ENCODE peak calls at places on chromosomes 7 and 10, in seven cellular contexts. One of them, this sample, is unnamed.

GRCh38 chr10:12823361-12823760 is 178.2 kb downstream of the CCDC3 start:
- DNase-seq in G401: no peak
- DNase-seq in transverse colon: no peak
- DNase-seq in EH: no peak
- DNase-seq in activated CD8-positive, alpha-beta T cell treated with anti-CD3 and anti-CD28 coated beads for 36 hours: no peak
- DNase-seq in NCI-H510A: no peak
- DNase-seq in activated CD4-positive, alpha-beta T cell treated with anti-CD3 and anti-CD28 coated beads, Interleukin-2, amount 50 U/mL, for 48 hours: no peak
- DNase-seq in this sample: no peak

GRCh38 chr10:128879030-128879429 is 588.0 kb upstream of the MGMT start:
- DNase-seq in G401: no peak
- DNase-seq in transverse colon: no peak
- DNase-seq in EH: no peak
- DNase-seq in activated CD8-positive, alpha-beta T cell treated with anti-CD3 and anti-CD28 coated beads for 36 hours: no peak
- DNase-seq in NCI-H510A: no peak
- DNase-seq in activated CD4-positive, alpha-beta T cell treated with anti-CD3 and anti-CD28 coated beads, Interleukin-2, amount 50 U/mL, for 48 hours: no peak
- DNase-seq in this sample: no peak

GRCh38 chr10:20898851-20899250 is 1.7 kb upstream of the NEBL start:
- DNase-seq in G401: no peak
- DNase-seq in transverse colon: no peak
- DNase-seq in EH: no peak
- DNase-seq in activated CD8-positive, alpha-beta T cell treated with anti-CD3 and anti-CD28 coated beads for 36 hours: no peak
- DNase-seq in NCI-H510A: no peak
- DNase-seq in activated CD4-positive, alpha-beta T cell treated with anti-CD3 and anti-CD28 coated beads, Interleukin-2, amount 50 U/mL, for 48 hours: no peak
- DNase-seq in this sample: no peak

GRCh38 chr7:96143495-96144259 is 178.2 kb downstream of the SLC25A13 start:
- DNase-seq in G401: no peak
- DNase-seq in transverse colon: no peak
- DNase-seq in EH: no peak
- DNase-seq in activated CD8-positive, alpha-beta T cell treated with anti-CD3 and anti-CD28 coated beads for 36 hours: no peak
- DNase-seq in NCI-H510A: no peak
- DNase-seq in activated CD4-positive, alpha-beta T cell treated with anti-CD3 and anti-CD28 coated beads, Interleukin-2, amount 50 U/mL, for 48 hours: no peak
- DNase-seq in this sample: no peak

GRCh38 chr10:122051609-122052385 is 62.8 kb downstream of the TACC2 start:
- DNase-seq in G401: peak; percentile 14
- DNase-seq in transverse colon: peak; percentile 75
- DNase-seq in EH: peak; percentile 89
- DNase-seq in activated CD8-positive, alpha-beta T cell treated with anti-CD3 and anti-CD28 coated beads for 36 hours: no peak
- DNase-seq in NCI-H510A: no peak
- DNase-seq in activated CD4-positive, alpha-beta T cell treated with anti-CD3 and anti-CD28 coated beads, Interleukin-2, amount 50 U/mL, for 48 hours: no peak
- DNase-seq in this sample: peak; percentile 21

GRCh38 chr10:16360001-16360400 is 76.8 kb upstream of the PTER start:
- DNase-seq in G401: no peak
- DNase-seq in transverse colon: no peak
- DNase-seq in EH: no peak
- DNase-seq in activated CD8-positive, alpha-beta T cell treated with anti-CD3 and anti-CD28 coated beads for 36 hours: no peak
- DNase-seq in NCI-H510A: no peak
- DNase-seq in activated CD4-positive, alpha-beta T cell treated with anti-CD3 and anti-CD28 coated beads, Interleukin-2, amount 50 U/mL, for 48 hours: no peak
- DNase-seq in this sample: no peak

GRCh38 chr10:117553171-117553814 is 10.7 kb downstream of the EMX2 start:
- DNase-seq in G401: no peak
- DNase-seq in transverse colon: no peak
- DNase-seq in EH: no peak
- DNase-seq in activated CD8-positive, alpha-beta T cell treated with anti-CD3 and anti-CD28 coated beads for 36 hours: no peak
- DNase-seq in NCI-H510A: no peak
- DNase-seq in activated CD4-positive, alpha-beta T cell treated with anti-CD3 and anti-CD28 coated beads, Interleukin-2, amount 50 U/mL, for 48 hours: no peak
- DNase-seq in this sample: no peak

GRCh38 chr7:98974906-98975816 is 96.8 kb downstream of the TRRAP start:
- DNase-seq in G401: peak; percentile 78
- DNase-seq in transverse colon: no peak
- DNase-seq in EH: peak; percentile 6
- DNase-seq in activated CD8-positive, alpha-beta T cell treated with anti-CD3 and anti-CD28 coated beads for 36 hours: no peak
- DNase-seq in NCI-H510A: no peak
- DNase-seq in activated CD4-positive, alpha-beta T cell treated with anti-CD3 and anti-CD28 coated beads, Interleukin-2, amount 50 U/mL, for 48 hours: no peak
- DNase-seq in this sample: no peak

GRCh38 chr10:114174462-114175190 is 623 bp upstream of the CCDC186 start:
- DNase-seq in G401: peak; percentile 70
- DNase-seq in transverse colon: no peak
- DNase-seq in EH: peak; percentile 32
- DNase-seq in activated CD8-positive, alpha-beta T cell treated with anti-CD3 and anti-CD28 coated beads for 36 hours: no peak
- DNase-seq in NCI-H510A: peak; percentile 69
- DNase-seq in activated CD4-positive, alpha-beta T cell treated with anti-CD3 and anti-CD28 coated beads, Interleukin-2, amount 50 U/mL, for 48 hours: no peak
- DNase-seq in this sample: peak; percentile 30

GRCh38 chr7:101924171-101924570 is 106.7 kb downstream of the CUX1 start:
- DNase-seq in G401: no peak
- DNase-seq in transverse colon: no peak
- DNase-seq in EH: peak; percentile 96
- DNase-seq in activated CD8-positive, alpha-beta T cell treated with anti-CD3 and anti-CD28 coated beads for 36 hours: peak; percentile 60
- DNase-seq in NCI-H510A: no peak
- DNase-seq in activated CD4-positive, alpha-beta T cell treated with anti-CD3 and anti-CD28 coated beads, Interleukin-2, amount 50 U/mL, for 48 hours: peak; percentile 11
- DNase-seq in this sample: no peak

GRCh38 chr7:121329460-121330052 is 756 bp downstream of the WNT16 start:
- DNase-seq in G401: peak; percentile 19
- DNase-seq in transverse colon: peak; percentile 40
- DNase-seq in EH: peak; percentile 22
- DNase-seq in activated CD8-positive, alpha-beta T cell treated with anti-CD3 and anti-CD28 coated beads for 36 hours: peak; percentile 35
- DNase-seq in NCI-H510A: peak; percentile 17
- DNase-seq in activated CD4-positive, alpha-beta T cell treated with anti-CD3 and anti-CD28 coated beads, Interleukin-2, amount 50 U/mL, for 48 hours: peak; percentile 24
- DNase-seq in this sample: peak; percentile 60

GRCh38 chr10:42877496-42878030 is 95.0 kb downstream of the BMS1 start:
- DNase-seq in G401: no peak
- DNase-seq in transverse colon: no peak
- DNase-seq in EH: no peak
- DNase-seq in activated CD8-positive, alpha-beta T cell treated with anti-CD3 and anti-CD28 coated beads for 36 hours: no peak
- DNase-seq in NCI-H510A: no peak
- DNase-seq in activated CD4-positive, alpha-beta T cell treated with anti-CD3 and anti-CD28 coated beads, Interleukin-2, amount 50 U/mL, for 48 hours: no peak
- DNase-seq in this sample: no peak

GRCh38 chr10:13453896-13454295 is 74.9 kb downstream of the BEND7 start:
- DNase-seq in G401: no peak
- DNase-seq in transverse colon: no peak
- DNase-seq in EH: no peak
- DNase-seq in activated CD8-positive, alpha-beta T cell treated with anti-CD3 and anti-CD28 coated beads for 36 hours: peak; percentile 69
- DNase-seq in NCI-H510A: no peak
- DNase-seq in activated CD4-positive, alpha-beta T cell treated with anti-CD3 and anti-CD28 coated beads, Interleukin-2, amount 50 U/mL, for 48 hours: peak; percentile 19
- DNase-seq in this sample: no peak

GRCh38 chr7:74405191-74405898 is 48.4 kb upstream of the GTF2IRD1 start:
- DNase-seq in G401: peak; percentile 40
- DNase-seq in transverse colon: no peak
- DNase-seq in EH: no peak
- DNase-seq in activated CD8-positive, alpha-beta T cell treated with anti-CD3 and anti-CD28 coated beads for 36 hours: peak; percentile 29
- DNase-seq in NCI-H510A: no peak
- DNase-seq in activated CD4-positive, alpha-beta T cell treated with anti-CD3 and anti-CD28 coated beads, Interleukin-2, amount 50 U/mL, for 48 hours: no peak
- DNase-seq in this sample: no peak

GRCh38 chr7:129664029-129665012 is 52.8 kb downstream of the NRF1 start:
- DNase-seq in G401: peak; percentile 60
- DNase-seq in transverse colon: no peak
- DNase-seq in EH: peak; percentile 77
- DNase-seq in activated CD8-positive, alpha-beta T cell treated with anti-CD3 and anti-CD28 coated beads for 36 hours: no peak
- DNase-seq in NCI-H510A: no peak
- DNase-seq in activated CD4-positive, alpha-beta T cell treated with anti-CD3 and anti-CD28 coated beads, Interleukin-2, amount 50 U/mL, for 48 hours: no peak
- DNase-seq in this sample: peak; percentile 32

GRCh38 chr7:1290262-1291039 is 57.8 kb downstream of the UNCX start:
- DNase-seq in G401: peak; percentile 86
- DNase-seq in transverse colon: no peak
- DNase-seq in EH: peak; percentile 36
- DNase-seq in activated CD8-positive, alpha-beta T cell treated with anti-CD3 and anti-CD28 coated beads for 36 hours: peak; percentile 47
- DNase-seq in NCI-H510A: no peak
- DNase-seq in activated CD4-positive, alpha-beta T cell treated with anti-CD3 and anti-CD28 coated beads, Interleukin-2, amount 50 U/mL, for 48 hours: peak; percentile 15
- DNase-seq in this sample: no peak

GRCh38 chr10:78700413-78700812 is 368.4 kb upstream of the ZMIZ1 start:
- DNase-seq in G401: peak; percentile 29
- DNase-seq in transverse colon: peak; percentile 22
- DNase-seq in EH: peak; percentile 47
- DNase-seq in activated CD8-positive, alpha-beta T cell treated with anti-CD3 and anti-CD28 coated beads for 36 hours: no peak
- DNase-seq in NCI-H510A: no peak
- DNase-seq in activated CD4-positive, alpha-beta T cell treated with anti-CD3 and anti-CD28 coated beads, Interleukin-2, amount 50 U/mL, for 48 hours: no peak
- DNase-seq in this sample: no peak

GRCh38 chr10:71035511-71036278 is 147.3 kb upstream of the PCBD1 start:
- DNase-seq in G401: no peak
- DNase-seq in transverse colon: no peak
- DNase-seq in EH: no peak
- DNase-seq in activated CD8-positive, alpha-beta T cell treated with anti-CD3 and anti-CD28 coated beads for 36 hours: no peak
- DNase-seq in NCI-H510A: no peak
- DNase-seq in activated CD4-positive, alpha-beta T cell treated with anti-CD3 and anti-CD28 coated beads, Interleukin-2, amount 50 U/mL, for 48 hours: no peak
- DNase-seq in this sample: no peak

GRCh38 chr10:123637326-123637880 is 28.8 kb upstream of the GPR26 start:
- DNase-seq in G401: no peak
- DNase-seq in transverse colon: no peak
- DNase-seq in EH: peak; percentile 80
- DNase-seq in activated CD8-positive, alpha-beta T cell treated with anti-CD3 and anti-CD28 coated beads for 36 hours: no peak
- DNase-seq in NCI-H510A: no peak
- DNase-seq in activated CD4-positive, alpha-beta T cell treated with anti-CD3 and anti-CD28 coated beads, Interleukin-2, amount 50 U/mL, for 48 hours: no peak
- DNase-seq in this sample: no peak

GRCh38 chr10:14491814-14492213 is 161.1 kb upstream of the FRMD4A start:
- DNase-seq in G401: no peak
- DNase-seq in transverse colon: no peak
- DNase-seq in EH: peak; percentile 27
- DNase-seq in activated CD8-positive, alpha-beta T cell treated with anti-CD3 and anti-CD28 coated beads for 36 hours: no peak
- DNase-seq in NCI-H510A: no peak
- DNase-seq in activated CD4-positive, alpha-beta T cell treated with anti-CD3 and anti-CD28 coated beads, Interleukin-2, amount 50 U/mL, for 48 hours: no peak
- DNase-seq in this sample: no peak

GRCh38 chr7:158301221-158301620 is 286.4 kb downstream of the PTPRN2 start:
- DNase-seq in G401: no peak
- DNase-seq in transverse colon: no peak
- DNase-seq in EH: no peak
- DNase-seq in activated CD8-positive, alpha-beta T cell treated with anti-CD3 and anti-CD28 coated beads for 36 hours: no peak
- DNase-seq in NCI-H510A: no peak
- DNase-seq in activated CD4-positive, alpha-beta T cell treated with anti-CD3 and anti-CD28 coated beads, Interleukin-2, amount 50 U/mL, for 48 hours: no peak
- DNase-seq in this sample: no peak

This sample was measured in SHP77.